ENCODE peak calls at places on chromosomes 1 and 21, in nine cellular contexts. One of them, this sample, is unnamed.

GRCh38 chr1:236315092-236315491 is 33.3 kb upstream of the ERO1B start:
- DNase-seq in BJ: no peak
- DNase-seq in suprapubic skin: no peak
- DNase-seq in SK-N-SH: no peak
- DNase-seq in heart right ventricle: no peak
- DNase-seq in left ventricle myocardium inferior: no peak
- DNase-seq in GM23338: no peak
- DNase-seq in SJSA1: no peak
- DNase-seq in testis: no peak
- DNase-seq in this sample: no peak

GRCh38 chr1:183198463-183198862 is 12.4 kb downstream of the LAMC2 start:
- DNase-seq in BJ: no peak
- DNase-seq in suprapubic skin: no peak
- DNase-seq in SK-N-SH: no peak
- DNase-seq in heart right ventricle: no peak
- DNase-seq in left ventricle myocardium inferior: no peak
- DNase-seq in GM23338: no peak
- DNase-seq in SJSA1: no peak
- DNase-seq in testis: peak; percentile 34
- DNase-seq in this sample: no peak

GRCh38 chr1:181504294-181505115 is 21.2 kb downstream of the CACNA1E start:
- DNase-seq in BJ: no peak
- DNase-seq in suprapubic skin: no peak
- DNase-seq in SK-N-SH: no peak
- DNase-seq in heart right ventricle: no peak
- DNase-seq in left ventricle myocardium inferior: no peak
- DNase-seq in GM23338: peak; percentile 86
- DNase-seq in SJSA1: no peak
- DNase-seq in testis: no peak
- DNase-seq in this sample: peak; percentile 69

GRCh38 chr1:35448344-35448801 is 108.8 kb downstream of the KIAA0319L start:
- DNase-seq in BJ: peak; percentile 94
- DNase-seq in suprapubic skin: peak; percentile 74
- DNase-seq in SK-N-SH: no peak
- DNase-seq in heart right ventricle: no peak
- DNase-seq in left ventricle myocardium inferior: no peak
- DNase-seq in GM23338: no peak
- DNase-seq in SJSA1: peak; percentile 58
- DNase-seq in testis: no peak
- DNase-seq in this sample: no peak

GRCh38 chr1:175410560-175410959 is 218.0 kb upstream of the KIAA0040 start:
- DNase-seq in BJ: no peak
- DNase-seq in suprapubic skin: no peak
- DNase-seq in SK-N-SH: no peak
- DNase-seq in heart right ventricle: no peak
- DNase-seq in left ventricle myocardium inferior: no peak
- DNase-seq in GM23338: no peak
- DNase-seq in SJSA1: no peak
- DNase-seq in testis: no peak
- DNase-seq in this sample: no peak

GRCh38 chr1:203291201-203292096 is 13.9 kb upstream of the BTG2 start:
- DNase-seq in BJ: no peak
- DNase-seq in suprapubic skin: no peak
- DNase-seq in SK-N-SH: no peak
- DNase-seq in heart right ventricle: no peak
- DNase-seq in left ventricle myocardium inferior: no peak
- DNase-seq in GM23338: no peak
- DNase-seq in SJSA1: no peak
- DNase-seq in testis: peak; percentile 66
- DNase-seq in this sample: no peak

GRCh38 chr1:180945551-180945950 is 32.9 kb downstream of the KIAA1614 start:
- DNase-seq in BJ: no peak
- DNase-seq in suprapubic skin: no peak
- DNase-seq in SK-N-SH: peak; percentile 25
- DNase-seq in heart right ventricle: no peak
- DNase-seq in left ventricle myocardium inferior: no peak
- DNase-seq in GM23338: no peak
- DNase-seq in SJSA1: no peak
- DNase-seq in testis: no peak
- DNase-seq in this sample: no peak

GRCh38 chr1:53349369-53349705 is 21.5 kb upstream of the LRP8 start:
- DNase-seq in BJ: no peak
- DNase-seq in suprapubic skin: no peak
- DNase-seq in SK-N-SH: no peak
- DNase-seq in heart right ventricle: no peak
- DNase-seq in left ventricle myocardium inferior: no peak
- DNase-seq in GM23338: no peak
- DNase-seq in SJSA1: peak; percentile 34
- DNase-seq in testis: no peak
- DNase-seq in this sample: no peak

GRCh38 chr21:44556879-44557278 is 1.7 kb downstream of the KRTAP10-3 start:
- DNase-seq in BJ: no peak
- DNase-seq in suprapubic skin: no peak
- DNase-seq in SK-N-SH: no peak
- DNase-seq in heart right ventricle: no peak
- DNase-seq in left ventricle myocardium inferior: no peak
- DNase-seq in GM23338: no peak
- DNase-seq in SJSA1: no peak
- DNase-seq in testis: no peak
- DNase-seq in this sample: peak; percentile 16

GRCh38 chr1:2592672-2593071 is 6.1 kb downstream of the PRXL2B start:
- DNase-seq in BJ: no peak
- DNase-seq in suprapubic skin: peak; percentile 51
- DNase-seq in SK-N-SH: peak; percentile 21
- DNase-seq in heart right ventricle: no peak
- DNase-seq in left ventricle myocardium inferior: no peak
- DNase-seq in GM23338: no peak
- DNase-seq in SJSA1: no peak
- DNase-seq in testis: no peak
- DNase-seq in this sample: peak; percentile 42

GRCh38 chr21:38807481-38807880 is 1.8 kb downstream of the ETS2 start:
- DNase-seq in BJ: no peak
- DNase-seq in suprapubic skin: no peak
- DNase-seq in SK-N-SH: peak; percentile 40
- DNase-seq in heart right ventricle: no peak
- DNase-seq in left ventricle myocardium inferior: no peak
- DNase-seq in GM23338: no peak
- DNase-seq in SJSA1: no peak
- DNase-seq in testis: no peak
- DNase-seq in this sample: no peak

GRCh38 chr21:41601573-41602371 is 93.8 kb upstream of the TMPRSS2 start:
- DNase-seq in BJ: no peak
- DNase-seq in suprapubic skin: peak; percentile 44
- DNase-seq in SK-N-SH: no peak
- DNase-seq in heart right ventricle: no peak
- DNase-seq in left ventricle myocardium inferior: no peak
- DNase-seq in GM23338: no peak
- DNase-seq in SJSA1: peak; percentile 37
- DNase-seq in testis: no peak
- DNase-seq in this sample: no peak

GRCh38 chr1:212074856-212075255 is 39.3 kb downstream of the DTL start:
- DNase-seq in BJ: no peak
- DNase-seq in suprapubic skin: no peak
- DNase-seq in SK-N-SH: no peak
- DNase-seq in heart right ventricle: no peak
- DNase-seq in left ventricle myocardium inferior: no peak
- DNase-seq in GM23338: no peak
- DNase-seq in SJSA1: no peak
- DNase-seq in testis: no peak
- DNase-seq in this sample: no peak

GRCh38 chr1:212070720-212071302 is 35.3 kb downstream of the DTL start:
- DNase-seq in BJ: no peak
- DNase-seq in suprapubic skin: no peak
- DNase-seq in SK-N-SH: peak; percentile 15
- DNase-seq in heart right ventricle: no peak
- DNase-seq in left ventricle myocardium inferior: no peak
- DNase-seq in GM23338: peak; percentile 45
- DNase-seq in SJSA1: no peak
- DNase-seq in testis: no peak
- DNase-seq in this sample: peak; percentile 14

GRCh38 chr1:212073490-212073889 is 37.9 kb downstream of the DTL start:
- DNase-seq in BJ: no peak
- DNase-seq in suprapubic skin: no peak
- DNase-seq in SK-N-SH: no peak
- DNase-seq in heart right ventricle: no peak
- DNase-seq in left ventricle myocardium inferior: no peak
- DNase-seq in GM23338: no peak
- DNase-seq in SJSA1: no peak
- DNase-seq in testis: no peak
- DNase-seq in this sample: no peak

GRCh38 chr1:212074313-212074712 is 38.8 kb downstream of the DTL start:
- DNase-seq in BJ: no peak
- DNase-seq in suprapubic skin: no peak
- DNase-seq in SK-N-SH: no peak
- DNase-seq in heart right ventricle: peak; percentile 40
- DNase-seq in left ventricle myocardium inferior: no peak
- DNase-seq in GM23338: no peak
- DNase-seq in SJSA1: no peak
- DNase-seq in testis: no peak
- DNase-seq in this sample: no peak

GRCh38 chr1:212072047-212072446 is 36.5 kb downstream of the DTL start:
- DNase-seq in BJ: no peak
- DNase-seq in suprapubic skin: no peak
- DNase-seq in SK-N-SH: no peak
- DNase-seq in heart right ventricle: no peak
- DNase-seq in left ventricle myocardium inferior: no peak
- DNase-seq in GM23338: no peak
- DNase-seq in SJSA1: no peak
- DNase-seq in testis: no peak
- DNase-seq in this sample: no peak
- H3K36me3 ChIP-seq in BJ: no peaks in the 10 kb centered on the region
- H3K36me3 ChIP-seq in suprapubic skin: no peaks in the 10 kb centered on the region
- H3K36me3 ChIP-seq in SK-N-SH: peaks cover 18% of the 10 kb centered on the region
- H3K36me3 ChIP-seq in heart right ventricle: no peaks in the 10 kb centered on the region
- H3K36me3 ChIP-seq in left ventricle myocardium inferior: no peaks in the 10 kb centered on the region
- H3K36me3 ChIP-seq in GM23338: peaks cover 53% of the 10 kb centered on the region
- H3K36me3 ChIP-seq in SJSA1: peaks cover 90% of the 10 kb centered on the region
- H3K36me3 ChIP-seq in testis: no peaks in the 10 kb centered on the region
- H3K36me3 ChIP-seq in this sample: peaks cover 6% of the 10 kb centered on the region

GRCh38 chr1:201731592-201731991 is 97.4 kb upstream of the IPO9 start:
- DNase-seq in BJ: no peak
- DNase-seq in suprapubic skin: no peak
- DNase-seq in SK-N-SH: peak; percentile 89
- DNase-seq in heart right ventricle: peak; percentile 77
- DNase-seq in left ventricle myocardium inferior: peak; percentile 79
- DNase-seq in GM23338: no peak
- DNase-seq in SJSA1: no peak
- DNase-seq in testis: peak; percentile 7
- DNase-seq in this sample: no peak

GRCh38 chr1:201731142-201731541 is 97.8 kb upstream of the IPO9 start:
- DNase-seq in BJ: no peak
- DNase-seq in suprapubic skin: no peak
- DNase-seq in SK-N-SH: no peak
- DNase-seq in heart right ventricle: no peak
- DNase-seq in left ventricle myocardium inferior: no peak
- DNase-seq in GM23338: no peak
- DNase-seq in SJSA1: no peak
- DNase-seq in testis: peak; percentile 12
- DNase-seq in this sample: no peak

GRCh38 chr1:201726700-201727099 is 102.3 kb upstream of the IPO9 start:
- DNase-seq in BJ: no peak
- DNase-seq in suprapubic skin: no peak
- DNase-seq in SK-N-SH: no peak
- DNase-seq in heart right ventricle: no peak
- DNase-seq in left ventricle myocardium inferior: no peak
- DNase-seq in GM23338: no peak
- DNase-seq in SJSA1: no peak
- DNase-seq in testis: no peak
- DNase-seq in this sample: no peak

GRCh38 chr1:201730611-201731010 is 98.3 kb upstream of the IPO9 start:
- DNase-seq in BJ: no peak
- DNase-seq in suprapubic skin: no peak
- DNase-seq in SK-N-SH: no peak
- DNase-seq in heart right ventricle: no peak
- DNase-seq in left ventricle myocardium inferior: no peak
- DNase-seq in GM23338: no peak
- DNase-seq in SJSA1: no peak
- DNase-seq in testis: no peak
- DNase-seq in this sample: no peak

GRCh38 chr1:201728731-201729130 is 100.2 kb upstream of the IPO9 start:
- DNase-seq in BJ: no peak
- DNase-seq in suprapubic skin: no peak
- DNase-seq in SK-N-SH: no peak
- DNase-seq in heart right ventricle: no peak
- DNase-seq in left ventricle myocardium inferior: no peak
- DNase-seq in GM23338: peak; percentile 76
- DNase-seq in SJSA1: no peak
- DNase-seq in testis: no peak
- DNase-seq in this sample: peak; percentile 46
- H3K4me3 ChIP-seq in BJ: no peak overlapping the region
- H3K4me3 ChIP-seq in suprapubic skin: no peak overlapping the region
- H3K4me3 ChIP-seq in SK-N-SH: no peak overlapping the region
- H3K4me3 ChIP-seq in heart right ventricle: no peak overlapping the region
- H3K4me3 ChIP-seq in left ventricle myocardium inferior: no peak overlapping the region
- H3K4me3 ChIP-seq in GM23338: no peak overlapping the region
- H3K4me3 ChIP-seq in SJSA1: no peak overlapping the region
- H3K4me3 ChIP-seq in testis: no peak overlapping the region
- H3K4me3 ChIP-seq in this sample: no peak overlapping the region

DNA sequence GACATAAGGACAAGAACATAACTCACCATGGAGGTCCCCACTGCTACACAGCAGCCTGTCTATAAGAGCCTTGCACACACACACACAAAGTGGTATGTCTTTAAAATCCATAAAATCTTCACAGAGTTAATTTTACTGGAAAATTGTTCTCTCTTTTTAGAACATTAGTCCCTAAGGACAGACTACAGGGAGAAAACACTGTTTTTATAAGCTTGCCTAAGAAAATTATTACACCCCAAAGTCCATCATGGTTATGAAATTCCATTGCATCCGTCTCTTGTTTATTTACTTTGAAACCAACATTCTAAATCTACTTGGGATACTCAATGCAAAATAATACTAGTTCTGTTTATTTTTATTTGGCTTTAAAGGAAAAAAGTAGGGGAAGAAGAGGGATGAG is 197.4 kb downstream of the SETD4 start:
- DNase-seq in BJ: no peak
- DNase-seq in suprapubic skin: no peak
- DNase-seq in SK-N-SH: no peak
- DNase-seq in heart right ventricle: no peak
- DNase-seq in left ventricle myocardium inferior: no peak
- DNase-seq in GM23338: no peak
- DNase-seq in SJSA1: no peak
- DNase-seq in testis: no peak
- DNase-seq in this sample: no peak
- H3K27me3 ChIP-seq in BJ: no peaks in the 10 kb centered on the region
- H3K27me3 ChIP-seq in suprapubic skin: no peaks in the 10 kb centered on the region
- H3K27me3 ChIP-seq in SK-N-SH: peaks cover 5% of the 10 kb centered on the region
- H3K27me3 ChIP-seq in heart right ventricle: no peaks in the 10 kb centered on the region
- H3K27me3 ChIP-seq in left ventricle myocardium inferior: peaks cover 34% of the 10 kb centered on the region
- H3K27me3 ChIP-seq in GM23338: no peaks in the 10 kb centered on the region
- H3K27me3 ChIP-seq in SJSA1: no peaks in the 10 kb centered on the region
- H3K27me3 ChIP-seq in testis: no peaks in the 10 kb centered on the region
- H3K27me3 ChIP-seq in this sample: no peaks in the 10 kb centered on the region

DNA sequence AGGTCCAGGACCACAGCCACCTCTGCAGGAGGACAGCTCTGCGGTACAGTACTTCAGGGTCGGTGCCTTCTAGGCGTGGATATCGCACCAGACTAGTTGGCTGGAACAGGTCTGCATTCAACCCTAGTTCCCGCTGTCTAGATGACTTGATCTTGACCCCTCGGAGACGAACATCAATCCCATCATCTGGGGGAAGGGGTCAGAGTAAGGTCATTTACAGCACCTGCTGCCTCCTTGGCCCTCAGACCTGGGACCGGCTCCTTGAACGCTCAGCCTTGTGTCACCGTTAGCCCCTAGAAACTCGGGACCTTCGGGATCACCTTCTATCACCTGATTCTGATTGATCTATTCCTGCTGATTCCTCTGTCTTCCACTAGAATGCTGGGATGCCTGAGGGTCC is 2.6 kb downstream of the HECTD3 start:
- DNase-seq in BJ: no peak
- DNase-seq in suprapubic skin: no peak
- DNase-seq in SK-N-SH: no peak
- DNase-seq in heart right ventricle: no peak
- DNase-seq in left ventricle myocardium inferior: no peak
- DNase-seq in GM23338: no peak
- DNase-seq in SJSA1: no peak
- DNase-seq in testis: no peak
- DNase-seq in this sample: no peak
- H3K36me3 ChIP-seq in BJ: peaks cover 46% of the 10 kb centered on the region
- H3K36me3 ChIP-seq in suprapubic skin: peaks cover 63% of the 10 kb centered on the region
- H3K36me3 ChIP-seq in SK-N-SH: peaks cover 10% of the 10 kb centered on the region
- H3K36me3 ChIP-seq in heart right ventricle: peaks cover 7% of the 10 kb centered on the region
- H3K36me3 ChIP-seq in left ventricle myocardium inferior: peaks cover 63% of the 10 kb centered on the region
- H3K36me3 ChIP-seq in GM23338: no peaks in the 10 kb centered on the region
- H3K36me3 ChIP-seq in SJSA1: peaks cover 74% of the 10 kb centered on the region
- H3K36me3 ChIP-seq in testis: no peaks in the 10 kb centered on the region
- H3K36me3 ChIP-seq in this sample: peaks cover 17% of the 10 kb centered on the region

This sample was measured in H7.